ENCODE peak calls at places on chromosomes 3 and 15, in ten cellular contexts. E is heart left ventricle, F is gastrocnemius medialis, G is right cardiac atrium, Z is heart right ventricle, V is mucosa of descending colon, N is K562, O is RWPE2, P is upper lobe of right lung, A is DND-41. R is an unnamed sample.

GRCh38 chr3:113084777-113085176 is 94.0 kb downstream of the GTPBP8 start:
- ATAC-seq in E (peak), G (no peak), P (peak), O (peak), N (no peak), F (no peak), V (peak), Z (no peak), A (no peak), R (peak)

GRCh38 chr3:52019352-52020080 is 23.8 kb upstream of the RPL29 start:
- ATAC-seq in G (peak), A (no peak), O (no peak), P (peak), Z (peak), N (no peak), E (peak), F (peak), V (no peak), R (peak)

GRCh38 chr3:10322355-10322715 is 1.4 kb upstream of the SEC13 start:
- ATAC-seq in E (no peak), V (no peak), Z (no peak), O (no peak), G (no peak), P (no peak), N (peak), A (no peak), F (no peak), R (no peak)

GRCh38 chr3:97464035-97464434 is 300.5 kb upstream of the ARL6 start:
- ATAC-seq in Z (no peak), A (no peak), O (no peak), P (no peak), F (no peak), N (no peak), E (no peak), V (no peak), G (no peak), R (no peak)

GRCh38 chr3:97880267-97880666 is 58.5 kb downstream of the CRYBG3 start:
- ATAC-seq in P (no peak), A (no peak), V (no peak), Z (no peak), O (no peak), E (no peak), G (no peak), F (no peak), N (no peak), R (no peak)

GRCh38 chr15:75649848-75650247 is 2.1 kb downstream of the SNX33 start:
- ATAC-seq in Z (no peak), E (no peak), F (no peak), G (no peak), N (no peak), O (no peak), P (no peak), V (no peak), A (no peak), R (no peak)

GRCh38 chr15:62998262-62998909 is 44.2 kb upstream of the TPM1 start:
- ATAC-seq in G (no peak), Z (no peak), E (peak), F (no peak), P (no peak), V (peak), O (no peak), A (no peak), N (no peak), R (no peak)

GRCh38 chr15:30065025-30065801 is 17.5 kb upstream of the GOLGA8J start:
- ATAC-seq in O (peak), F (no peak), V (no peak), A (no peak), P (peak), E (no peak), G (peak), Z (no peak), N (no peak), R (no peak)

GRCh38 chr3:115272036-115272824 is 125.1 kb upstream of the ZBTB20 start:
- ATAC-seq in P (no peak), Z (no peak), G (no peak), E (no peak), A (no peak), F (peak), O (no peak), N (no peak), V (no peak), R (no peak)

GRCh38 chr3:86245360-86245759 is 745.6 kb downstream of the VGLL3 start:
- ATAC-seq in F (no peak), N (no peak), A (no peak), Z (no peak), E (no peak), P (no peak), O (peak), G (no peak), V (no peak), R (no peak)

GRCh38 chr3:111538687-111539086 is 3.3 kb upstream of the CD96 start:
- ATAC-seq in O (peak), V (no peak), E (no peak), Z (no peak), G (no peak), P (peak), F (no peak), N (no peak), A (peak), R (no peak)

GRCh38 chr3:185797108-185797881 is 27.5 kb downstream of the IGF2BP2 start:
- ATAC-seq in V (peak), N (peak), G (no peak), O (peak), Z (no peak), F (no peak), P (no peak), E (no peak), A (no peak), R (no peak)

GRCh38 chr3:81650187-81650586 is 111.3 kb downstream of the GBE1 start:
- ATAC-seq in V (no peak), O (no peak), E (no peak), Z (no peak), P (no peak), N (no peak), A (no peak), G (no peak), F (no peak), R (no peak)

GRCh38 chr15:58510715-58511465 is 79.1 kb downstream of the LIPC start:
- ATAC-seq in Z (no peak), G (no peak), O (peak), E (no peak), A (no peak), P (no peak), N (no peak), F (no peak), V (no peak), R (no peak)

GRCh38 chr3:52182203-52182602 is 15.8 kb upstream of the ALAS1 start:
- ATAC-seq in Z (no peak), E (peak), F (no peak), V (peak), O (no peak), G (peak), P (peak), N (peak), A (no peak), R (peak)

GRCh38 chr15:40937762-40938529 is 8.8 kb downstream of the DLL4 start:
- ATAC-seq in A (no peak), G (peak), F (peak), O (peak), V (peak), N (no peak), E (peak), P (no peak), Z (no peak), R (no peak)

GRCh38 chr3:177977381-177978158 is 558.7 kb upstream of the KCNMB2 start:
- ATAC-seq in P (no peak), N (no peak), G (no peak), Z (no peak), F (no peak), V (no peak), E (no peak), O (peak), A (no peak), R (no peak)

GRCh38 chr15:43134157-43134637 is 811 bp downstream of the TMEM62 start:
- ATAC-seq in E (peak), A (peak), V (no peak), N (peak), P (no peak), Z (no peak), G (no peak), O (peak), F (no peak), R (no peak)

GRCh38 chr3:152556731-152557254 is 278.1 kb upstream of the P2RY1 start:
- ATAC-seq in F (peak), G (peak), Z (peak), E (peak), V (peak), P (peak), O (peak), A (no peak), N (peak), R (peak)

GRCh38 chr3:184760337-184761119 is 48.7 kb upstream of the MAGEF1 start:
- ATAC-seq in F (no peak), P (no peak), A (no peak), O (peak), G (no peak), Z (no peak), E (no peak), N (no peak), V (no peak), R (no peak)

GRCh38 chr3:100106094-100106493 is 8.2 kb downstream of the FILIP1L start:
- ATAC-seq in Z (no peak), A (peak), G (no peak), P (no peak), O (peak), N (peak), V (no peak), E (no peak), F (no peak), R (no peak)

GRCh38 chr3:115321396-115321795 is 174.3 kb upstream of the ZBTB20 start:
- ATAC-seq in V (no peak), G (no peak), N (no peak), P (no peak), F (no peak), O (peak), E (peak), Z (no peak), A (no peak), R (no peak)

GRCh38 chr3:10376353-10376752 is 55.4 kb upstream of the SEC13 start:
- ATAC-seq in O (no peak), E (no peak), F (no peak), P (no peak), V (no peak), N (no peak), Z (no peak), A (no peak), G (no peak), R (no peak)

GRCh38 chr15:95922431-95922830 is 408.1 kb upstream of the NR2F2 start:
- ATAC-seq in N (peak), V (no peak), A (no peak), Z (no peak), G (peak), P (peak), E (no peak), O (peak), F (no peak), R (no peak)

GRCh38 chr3:44762690-44763089 is 1.1 kb downstream of the KIF15 start:
- ATAC-seq in F (no peak), V (no peak), P (no peak), A (no peak), G (no peak), Z (no peak), O (no peak), E (no peak), N (no peak), R (no peak)
- H3K4me3 ChIP-seq in F (no peak), V (no peak), P (no peak), A (peak), G (no peak), Z (no peak), O (peak), E (no peak), N (peak), R (no peak)

GRCh38 chr3:27721717-27722564 is at the start of gene EOMES:
- ATAC-seq in N (peak), O (peak), G (peak), E (peak), A (peak), Z (peak), F (no peak), V (peak), P (peak), R (peak)
- H3K4me3 ChIP-seq in N (no peak), O (peak), G (peak), E (peak), A (peak), Z (peak), F (peak), V (no peak), P (peak), R (peak)

GRCh38 chr3:183032904-183033555 is 52.7 kb upstream of the DCUN1D1 start:
- ATAC-seq in Z (no peak), N (no peak), A (no peak), V (no peak), G (no peak), O (no peak), F (no peak), E (no peak), P (no peak), R (no peak)

GRCh38 chr3:183044547-183045229 is 54.6 kb downstream of the MCCC1 start:
- ATAC-seq in P (no peak), E (no peak), V (peak), Z (no peak), O (no peak), F (no peak), A (no peak), G (no peak), N (no peak), R (no peak)

GRCh38 chr3:183033746-183034145 is 53.4 kb upstream of the DCUN1D1 start:
- ATAC-seq in V (no peak), F (no peak), P (no peak), E (no peak), G (no peak), O (no peak), A (no peak), Z (no peak), N (no peak), R (no peak)

GRCh38 chr3:183038221-183038620 is 57.9 kb upstream of the DCUN1D1 start:
- ATAC-seq in N (no peak), G (no peak), E (no peak), F (no peak), P (no peak), Z (no peak), V (no peak), A (no peak), O (no peak), R (no peak)

GRCh38 chr3:183038764-183039163 is 58.4 kb upstream of the DCUN1D1 start:
- ATAC-seq in O (no peak), V (no peak), P (peak), G (no peak), A (no peak), E (peak), Z (no peak), F (no peak), N (no peak), R (no peak)
- H3K4me3 ChIP-seq in O (no peak), V (no peak), P (no peak), G (no peak), A (no peak), E (no peak), Z (no peak), F (no peak), N (no peak), R (no peak)

GRCh38 chr3:194399166-194399565 is at the start of gene GP5:
- ATAC-seq in P (no peak), E (no peak), V (no peak), Z (no peak), A (no peak), O (peak), N (no peak), G (no peak), F (no peak), R (no peak)
- H3K4me3 ChIP-seq in P (peak), E (peak), V (no peak), Z (no peak), A (no peak), O (no peak), N (no peak), G (no peak), F (peak), R (peak)

GRCh38 chr3:15288331-15288726 is 44.1 kb downstream of the SH3BP5 start:
- ATAC-seq in O (no peak), P (no peak), G (no peak), A (no peak), Z (no peak), E (no peak), F (no peak), V (no peak), N (no peak), R (no peak)
- H3K4me3 ChIP-seq in O (no peak), P (no peak), G (no peak), A (no peak), Z (no peak), E (no peak), F (no peak), V (no peak), N (no peak), R (no peak)

GRCh38 chr15:68386587-68387287 is 45.2 kb downstream of the ITGA11 start:
- ATAC-seq in N (no peak), E (no peak), A (no peak), P (no peak), G (no peak), Z (no peak), F (no peak), V (no peak), O (no peak), R (no peak)

GRCh38 chr15:68389936-68390790 is 41.8 kb downstream of the ITGA11 start:
- ATAC-seq in V (no peak), E (no peak), F (no peak), N (no peak), G (no peak), O (peak), Z (no peak), P (peak), A (no peak), R (no peak)

GRCh38 chr15:68391084-68391483 is 40.9 kb downstream of the ITGA11 start:
- ATAC-seq in P (no peak), E (no peak), Z (no peak), O (no peak), F (no peak), N (no peak), A (no peak), G (no peak), V (no peak), R (no peak)

GRCh38 chr15:68387288-68388143 is 44.4 kb downstream of the ITGA11 start:
- ATAC-seq in V (no peak), E (no peak), P (no peak), F (no peak), N (no peak), Z (no peak), G (no peak), O (no peak), A (no peak), R (no peak)

DNA sequence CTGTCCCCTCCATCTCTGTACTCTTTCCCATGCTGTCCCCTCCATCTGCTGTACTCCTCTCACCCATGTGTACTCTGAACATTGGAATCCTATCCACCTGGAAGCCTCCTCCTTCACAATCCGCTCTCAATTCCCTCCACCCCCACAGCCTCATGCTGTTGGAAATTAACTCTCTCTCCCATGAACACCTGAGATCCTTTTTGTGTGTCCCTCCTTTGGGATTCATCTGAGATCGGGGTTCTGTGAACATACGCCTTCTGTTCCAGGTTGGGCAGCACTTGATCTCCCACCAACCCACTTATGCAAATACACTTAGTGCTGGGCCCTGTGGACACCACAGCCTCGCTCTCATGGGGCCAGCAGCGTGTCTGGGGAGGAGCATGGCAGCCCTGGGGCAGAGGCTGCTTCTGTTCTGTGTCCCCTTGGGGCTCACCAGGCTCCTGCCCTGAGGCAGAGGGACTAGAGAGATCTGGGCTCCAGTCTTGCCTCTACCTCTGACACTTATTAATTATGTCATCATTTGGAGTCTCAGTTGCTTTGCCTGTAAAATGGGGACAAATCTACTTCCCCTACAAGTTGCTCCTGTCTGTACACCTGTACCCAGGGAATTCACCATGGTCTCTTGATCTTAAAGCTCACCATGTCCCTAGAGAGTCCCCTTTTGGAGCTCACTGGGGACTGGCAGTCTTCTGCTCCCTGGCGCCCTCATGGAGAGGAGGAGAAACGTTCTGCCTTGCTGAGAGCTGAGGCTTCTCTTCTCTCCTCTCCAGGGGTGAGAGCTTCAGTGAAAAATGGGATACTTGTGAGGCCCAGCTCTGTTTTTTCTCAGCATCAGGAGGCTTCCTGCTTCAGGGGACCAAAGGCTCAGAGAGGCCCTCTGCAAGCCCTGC is 42.7 kb downstream of the ITGA11 start:
- ATAC-seq in O (no peak), V (no peak), E (no peak), Z (no peak), F (no peak), P (no peak), G (no peak), N (no peak), A (no peak), R (no peak)
- H3K4me3 ChIP-seq in O (no peak), V (no peak), E (no peak), Z (no peak), F (no peak), P (no peak), G (no peak), N (no peak), A (no peak), R (no peak)

DNA sequence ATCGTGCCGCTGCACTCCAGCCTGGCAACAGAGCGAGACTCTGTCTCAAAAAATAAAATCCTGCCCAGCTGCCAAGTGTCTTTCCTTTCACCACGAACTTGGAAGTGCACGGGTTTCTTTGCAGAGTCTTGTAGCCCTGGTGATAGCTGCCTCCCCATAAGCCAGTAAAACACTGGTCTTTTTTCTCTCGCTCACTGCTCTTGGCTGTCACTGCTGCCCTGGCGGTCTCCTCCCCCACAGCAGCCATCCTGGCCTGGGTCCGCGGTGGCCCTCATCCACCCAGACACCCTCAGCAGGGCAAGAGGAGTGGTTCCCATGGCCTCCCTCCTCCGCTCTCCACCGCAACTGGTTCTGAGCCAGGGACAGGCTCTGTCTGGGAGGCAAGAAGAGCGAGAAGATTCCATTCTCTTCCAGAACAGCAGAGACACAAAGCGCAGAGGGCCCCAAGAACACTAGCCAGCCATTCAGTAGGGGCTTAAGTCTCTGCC is 44.4 kb downstream of the KLHL25 start:
- ATAC-seq in A (peak), F (peak), E (peak), O (no peak), N (no peak), V (peak), P (peak), G (peak), Z (peak), R (peak)
- H3K4me3 ChIP-seq in A (no peak), F (peak), E (peak), O (no peak), N (no peak), V (no peak), P (peak), G (no peak), Z (no peak), R (peak)

GRCh38 chr3:197795200-197795599 is 4.1 kb downstream of the LRCH3 start:
- ATAC-seq in N (no peak), V (no peak), E (no peak), O (peak), P (no peak), G (no peak), A (no peak), F (no peak), Z (no peak), R (peak)
- H3K4me3 ChIP-seq in N (no peak), V (no peak), E (no peak), O (no peak), P (no peak), G (no peak), A (no peak), F (no peak), Z (no peak), R (no peak)